ENCODE peak calls at places on chromosomes 1 and 21, in seven cellular contexts. C, O, I, N, Q, Z and D are unnamed samples.

GRCh38 chr1:32753532-32754281 is 51.1 kb upstream of the SYNC start:
- DNase-seq in C (peak; percentile 48), O (peak; percentile 86), I (peak; percentile 59), N (peak; percentile 65), Q (peak; percentile 91), Z (peak; percentile 89), D (peak; percentile 92)

GRCh38 chr21:39125752-39126485 is 57.3 kb downstream of the PSMG1 start:
- DNase-seq in C (peak; percentile 78), O (peak; percentile 37), I (peak; percentile 44), N (peak; percentile 84), Q (peak; percentile 87), Z (peak; percentile 57), D (peak; percentile 93)

GRCh38 chr1:44733365-44733764 is 2.4 kb upstream of the RNU5D-1 start:
- DNase-seq in C (peak; percentile 77), O (no peak), I (no peak), N (peak; percentile 70), Q (no peak), Z (no peak), D (no peak)

GRCh38 chr1:38274974-38275373 is 228.4 kb upstream of the POU3F1 start:
- DNase-seq in C (no peak), O (peak; percentile 33), I (no peak), N (no peak), Q (no peak), Z (no peak), D (no peak)

GRCh38 chr1:37131281-37131680 is 97.0 kb upstream of the GRIK3 start:
- DNase-seq in C (no peak), O (no peak), I (no peak), N (no peak), Q (no peak), Z (no peak), D (no peak)

GRCh38 chr1:19814244-19814661 is 830 bp downstream of the RNF186 start:
- DNase-seq in C (no peak), O (no peak), I (no peak), N (no peak), Q (no peak), Z (no peak), D (no peak)

GRCh38 chr1:165387956-165388355 is 31.4 kb upstream of the LMX1A start:
- DNase-seq in C (no peak), O (no peak), I (no peak), N (no peak), Q (no peak), Z (no peak), D (no peak)

GRCh38 chr1:3473381-3473844 is 18.9 kb downstream of the ARHGEF16 start:
- DNase-seq in C (peak; percentile 83), O (no peak), I (no peak), N (no peak), Q (no peak), Z (no peak), D (no peak)

GRCh38 chr1:6005276-6005917 is 13.2 kb upstream of the NPHP4 start:
- DNase-seq in C (no peak), O (no peak), I (no peak), N (no peak), Q (no peak), Z (no peak), D (no peak)

GRCh38 chr1:108747128-108747827 is 804 bp downstream of the STXBP3 start:
- DNase-seq in C (peak; percentile 84), O (peak; percentile 51), I (no peak), N (peak; percentile 94), Q (peak; percentile 78), Z (peak; percentile 80), D (peak; percentile 84)

GRCh38 chr21:35932232-35932911 is 128.0 kb downstream of the SETD4 start:
- DNase-seq in C (peak; percentile 95), O (no peak), I (no peak), N (peak; percentile 97), Q (no peak), Z (peak; percentile 18), D (no peak)

GRCh38 chr1:235708390-235708962 is 58.9 kb upstream of the GNG4 start:
- DNase-seq in C (peak; percentile 66), O (no peak), I (no peak), N (no peak), Q (no peak), Z (no peak), D (no peak)

GRCh38 chr1:85850238-85850637 is 142.0 kb upstream of the ZNHIT6 start:
- DNase-seq in C (peak; percentile 95), O (no peak), I (no peak), N (peak; percentile 92), Q (no peak), Z (no peak), D (peak; percentile 67)

GRCh38 chr1:9490605-9491339 is 48.5 kb upstream of the SLC25A33 start:
- DNase-seq in C (peak; percentile 78), O (peak; percentile 77), I (peak; percentile 61), N (peak; percentile 81), Q (peak; percentile 83), Z (peak; percentile 77), D (peak; percentile 72)

GRCh38 chr1:26019641-26020315 is 1.8 kb upstream of the EXTL1 start:
- DNase-seq in C (peak; percentile 56), O (no peak), I (no peak), N (no peak), Q (no peak), Z (no peak), D (no peak)

GRCh38 chr1:38075191-38075590 is 28.6 kb upstream of the POU3F1 start:
- DNase-seq in C (no peak), O (no peak), I (no peak), N (no peak), Q (no peak), Z (no peak), D (no peak)

GRCh38 chr1:56972971-56973370 is 7.2 kb upstream of the C8B start:
- DNase-seq in C (no peak), O (no peak), I (no peak), N (no peak), Q (no peak), Z (no peak), D (no peak)

GRCh38 chr1:229971141-229971540 is 95.9 kb upstream of the GALNT2 start:
- DNase-seq in C (no peak), O (no peak), I (no peak), N (no peak), Q (no peak), Z (no peak), D (no peak)

GRCh38 chr1:206029484-206029883 is 5.8 kb upstream of the CTSE start:
- DNase-seq in C (peak; percentile 20), O (no peak), I (no peak), N (no peak), Q (no peak), Z (no peak), D (no peak)

GRCh38 chr1:109823543-109824348 is 60.0 kb upstream of the EPS8L3 start:
- DNase-seq in C (no peak), O (no peak), I (no peak), N (peak; percentile 61), Q (no peak), Z (no peak), D (peak; percentile 37)

GRCh38 chr1:20361805-20362381 is 71.2 kb downstream of the VWA5B1 start:
- DNase-seq in C (peak; percentile 37), O (peak; percentile 78), I (peak; percentile 54), N (peak; percentile 50), Q (peak; percentile 86), Z (peak; percentile 51), D (peak; percentile 71)

GRCh38 chr1:162218975-162219374 is 149.5 kb downstream of the NOS1AP start:
- DNase-seq in C (no peak), O (no peak), I (no peak), N (no peak), Q (no peak), Z (no peak), D (no peak)

GRCh38 chr21:16117851-16118592 is 388.2 kb downstream of the USP25 start:
- DNase-seq in C (peak; percentile 88), O (no peak), I (no peak), N (no peak), Q (no peak), Z (no peak), D (no peak)

GRCh38 chr1:246482780-246483179 is 24.3 kb downstream of the SMYD3 start:
- DNase-seq in C (peak; percentile 43), O (no peak), I (no peak), N (no peak), Q (no peak), Z (no peak), D (no peak)

GRCh38 chr1:150576794-150577556 is 2.4 kb downstream of the MCL1 start:
- DNase-seq in C (peak; percentile 39), O (no peak), I (no peak), N (peak; percentile 47), Q (no peak), Z (no peak), D (no peak)

GRCh38 chr1:53308512-53308911 is 19.4 kb downstream of the LRP8 start:
- DNase-seq in C (no peak), O (no peak), I (no peak), N (no peak), Q (no peak), Z (no peak), D (no peak)

GRCh38 chr1:183879966-183880365 is 75.0 kb downstream of the RGL1 start:
- DNase-seq in C (no peak), O (no peak), I (no peak), N (no peak), Q (no peak), Z (no peak), D (no peak)
- H3K27ac ChIP-seq in C (no peak overlapping the region), O (no peak overlapping the region), I (no peak overlapping the region), N (no peak overlapping the region), Q (no peak overlapping the region), Z (no peak overlapping the region), D (no peak overlapping the region)

GRCh38 chr1:178271471-178271870 is 177.6 kb downstream of the RASAL2 start:
- DNase-seq in C (no peak), O (no peak), I (no peak), N (no peak), Q (no peak), Z (peak; percentile 1), D (no peak)
- H2BK120ac ChIP-seq in C (peak overlapping the region; percentile 43), O (no peak overlapping the region), I (no peak overlapping the region), N (no peak overlapping the region), Q (no peak overlapping the region), Z (peak overlapping the region; percentile 80), D (no peak overlapping the region)

DNA sequence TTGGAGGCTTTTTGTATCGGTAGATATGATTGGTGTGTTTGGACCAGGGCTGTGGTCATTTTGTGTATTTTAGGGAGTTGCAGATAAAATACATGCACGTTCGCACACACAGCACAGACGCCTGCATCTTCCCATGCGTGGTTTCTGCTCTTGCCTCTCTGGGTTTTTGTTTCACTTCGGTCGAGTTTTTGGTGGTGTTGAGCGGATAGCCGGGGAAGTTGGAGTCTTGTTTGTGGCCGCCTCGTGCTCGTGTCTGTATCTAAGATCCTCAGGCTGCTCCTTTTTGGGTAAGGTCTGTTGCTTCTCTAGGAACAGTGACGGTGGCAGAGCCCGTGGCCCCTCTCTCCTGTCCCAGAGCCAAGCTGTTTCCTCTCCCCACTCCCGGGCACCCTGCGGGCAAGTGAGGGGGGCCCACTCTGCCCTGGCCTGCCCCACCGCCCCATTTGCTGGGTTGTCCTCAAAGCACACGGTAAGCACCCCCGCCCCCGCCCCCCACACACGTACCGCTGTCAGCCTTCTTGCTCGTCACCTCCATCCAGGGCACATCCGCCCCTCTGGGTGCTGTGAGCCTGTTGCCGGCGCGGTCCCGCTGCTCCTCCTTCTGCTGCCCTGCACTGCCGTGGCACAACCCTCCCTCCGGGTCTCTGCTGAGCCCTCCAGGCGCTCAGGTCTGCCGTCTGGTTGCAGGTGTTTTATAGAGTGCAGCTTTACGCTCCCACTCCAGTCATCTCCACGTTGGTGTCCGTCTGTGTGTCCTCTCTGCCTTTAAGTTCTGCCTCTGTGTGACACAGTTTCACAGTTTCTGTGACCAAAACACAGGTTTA is 51.9 kb downstream of the AGPAT3 start:
- DNase-seq in C (peak; percentile 21), O (no peak), I (no peak), N (no peak), Q (no peak), Z (no peak), D (no peak)
- H3K27ac ChIP-seq in C (no peak overlapping the region), O (no peak overlapping the region), I (no peak overlapping the region), N (no peak overlapping the region), Q (no peak overlapping the region), Z (no peak overlapping the region), D (no peak overlapping the region)

GRCh38 chr1:240404286-240404685 is 207.7 kb downstream of the GREM2 start:
- DNase-seq in C (peak; percentile 22), O (no peak), I (no peak), N (no peak), Q (no peak), Z (no peak), D (no peak)
- H2BK120ac ChIP-seq in C (peak overlapping the region; percentile 5), O (no peak overlapping the region), I (no peak overlapping the region), N (no peak overlapping the region), Q (no peak overlapping the region), Z (no peak overlapping the region), D (no peak overlapping the region)